ENCODE peak calls at places on chromosomes 3 and 15, in six cellular contexts. R, E, D, C, B and M are unnamed samples.

GRCh38 chr3:169659858-169660614 is 3.5 kb downstream of the MECOM start:
- DNase-seq in E (no peak), C (no peak), R (no peak), D (no peak), B (no peak), M (no peak)

GRCh38 chr3:147299656-147300055 is 106.7 kb downstream of the ZIC4 start:
- DNase-seq in E (peak; percentile 34), R (no peak), B (no peak), D (no peak), C (no peak), M (no peak)

GRCh38 chr3:148227534-148227933 is 470.2 kb upstream of the AGTR1 start:
- DNase-seq in D (no peak), R (no peak), E (no peak), C (no peak), B (no peak), M (peak; percentile 62)

GRCh38 chr3:100090669-100091005 is 23.7 kb downstream of the FILIP1L start:
- DNase-seq in R (no peak), D (no peak), C (no peak), B (no peak), E (no peak), M (no peak)

GRCh38 chr3:93988283-93988682 is 8.3 kb downstream of the ARL13B start:
- DNase-seq in C (peak; percentile 26), R (no peak), E (no peak), D (no peak), B (no peak), M (no peak)

GRCh38 chr3:172752651-172753050 is 2.1 kb downstream of the ECT2 start:
- DNase-seq in E (no peak), D (no peak), B (no peak), R (peak; percentile 9), C (no peak), M (no peak)

GRCh38 chr15:68379759-68380290 is 52.1 kb downstream of the ITGA11 start:
- DNase-seq in B (no peak), D (peak; percentile 16), R (peak; percentile 22), C (peak; percentile 58), E (no peak), M (no peak)

GRCh38 chr3:79139395-79140060 is 628.3 kb downstream of the ROBO1 start:
- DNase-seq in C (peak; percentile 33), D (no peak), E (no peak), B (no peak), R (no peak), M (no peak)

GRCh38 chr3:66298591-66298990 is 77.8 kb downstream of the SLC25A26 start:
- DNase-seq in C (no peak), B (no peak), D (no peak), R (peak; percentile 34), E (no peak), M (no peak)

GRCh38 chr15:70569718-70570231 is 193.6 kb downstream of the UACA start:
- DNase-seq in R (no peak), C (peak; percentile 31), D (no peak), E (no peak), B (no peak), M (peak; percentile 23)

GRCh38 chr3:34001022-34001421 is 202.6 kb downstream of the PDCD6IP start:
- DNase-seq in E (no peak), C (no peak), B (no peak), D (no peak), R (no peak), M (no peak)

GRCh38 chr3:16932877-16933276 is 48.1 kb downstream of the PLCL2 start:
- DNase-seq in B (no peak), E (no peak), D (no peak), C (no peak), R (no peak), M (no peak)

GRCh38 chr3:182810574-182811268 is 17.4 kb downstream of the ATP11B start:
- DNase-seq in C (no peak), D (no peak), B (no peak), E (no peak), R (no peak), M (peak; percentile 41)

GRCh38 chr15:53833134-53833624 is 73.7 kb upstream of the WDR72 start:
- DNase-seq in D (no peak), R (no peak), E (no peak), C (no peak), B (peak; percentile 17), M (no peak)

GRCh38 chr3:108293858-108294257 is 2.5 kb upstream of the HHLA2 start:
- DNase-seq in R (no peak), B (no peak), E (no peak), C (no peak), D (no peak), M (no peak)

GRCh38 chr3:25585361-25586166 is 79.1 kb downstream of the TOP2B start:
- DNase-seq in C (no peak), E (no peak), R (no peak), B (no peak), D (peak; percentile 57), M (peak; percentile 45)

GRCh38 chr3:189249987-189250386 is 78.2 kb downstream of the TPRG1 start:
- DNase-seq in B (no peak), R (no peak), D (no peak), C (no peak), E (no peak), M (no peak)

GRCh38 chr15:82106671-82107070 is 60.9 kb upstream of the MEX3B start:
- DNase-seq in D (no peak), E (no peak), B (no peak), R (no peak), C (no peak), M (peak; percentile 59)

GRCh38 chr15:29601811-29602210 is 220.5 kb downstream of the TJP1 start:
- DNase-seq in R (no peak), B (no peak), C (no peak), E (no peak), D (no peak), M (no peak)

GRCh38 chr3:121768452-121768851 is 18.9 kb upstream of the GOLGB1 start:
- DNase-seq in R (peak; percentile 10), B (no peak), C (no peak), D (no peak), E (no peak), M (no peak)

GRCh38 chr3:56962200-56962599 is 98.3 kb upstream of the SPATA12 start:
- DNase-seq in E (no peak), C (no peak), R (peak; percentile 41), D (no peak), B (no peak), M (peak; percentile 48)

GRCh38 chr15:99343836-99344551 is 92.7 kb downstream of the LRRC28 start:
- DNase-seq in R (peak; percentile 18), B (peak; percentile 34), D (no peak), C (peak; percentile 26), E (no peak), M (no peak)

GRCh38 chr3:64321747-64322146 is 96.5 kb upstream of the PRICKLE2 start:
- DNase-seq in D (no peak), E (no peak), B (no peak), C (peak; percentile 73), R (no peak), M (peak; percentile 85)

GRCh38 chr15:100932676-100933348 is 13.7 kb downstream of the LRRK1 start:
- DNase-seq in D (no peak), C (no peak), E (no peak), B (no peak), R (peak; percentile 53), M (no peak)

GRCh38 chr3:73072634-73073033 is 11.2 kb downstream of the EBLN2 start:
- DNase-seq in R (no peak), E (no peak), C (no peak), B (no peak), D (no peak), M (no peak)

GRCh38 chr3:34268032-34268760 is 469.8 kb downstream of the PDCD6IP start:
- DNase-seq in D (no peak), E (no peak), R (no peak), C (no peak), B (no peak), M (peak; percentile 24)

GRCh38 chr3:106860182-106860581 is 517.1 kb upstream of the CCDC54 start:
- DNase-seq in C (no peak), R (no peak), D (no peak), E (no peak), B (no peak), M (peak; percentile 59)

GRCh38 chr15:72382146-72382545 is 6.3 kb upstream of the HEXA start:
- DNase-seq in C (peak; percentile 17), E (no peak), R (peak; percentile 14), B (no peak), D (no peak), M (no peak)

GRCh38 chr3:70308760-70309159 is 3.7 kb downstream of the MDFIC2 start:
- DNase-seq in R (no peak), E (no peak), D (no peak), C (peak; percentile 0), B (no peak), M (peak; percentile 13)
- TF ChIP-seq CTCF in R (peak; percentile 23), E (peak; percentile 16), D (no peak), C (no peak), B (no peak), M (peak; percentile 34)

DNA sequence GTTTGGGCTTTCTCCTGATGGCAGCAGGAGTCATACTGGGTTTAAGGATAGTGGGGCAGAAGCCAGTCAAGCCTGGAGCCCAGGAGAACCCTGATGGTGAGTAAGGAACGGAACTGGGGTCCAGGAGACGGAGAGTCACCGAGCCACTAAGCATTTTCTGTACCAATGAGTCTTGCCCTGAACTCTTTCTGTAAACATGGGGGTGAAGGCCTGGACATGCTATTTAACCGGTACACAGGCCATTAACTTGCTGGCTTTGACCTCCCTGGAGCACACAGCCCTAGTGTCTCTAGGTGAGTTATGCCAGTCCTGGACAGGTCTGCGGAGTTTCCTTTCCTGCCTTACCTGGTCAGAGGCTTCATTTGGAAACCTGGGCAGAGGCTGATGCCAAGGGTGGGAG is 3.9 kb downstream of the SLC6A6 start:
- DNase-seq in D (no peak), C (no peak), R (no peak), B (no peak), E (no peak), M (no peak)
- H3K4me3 ChIP-seq in D (no peak overlapping the region), C (no peak overlapping the region), R (peak overlapping the region; percentile 96), B (peak overlapping the region; percentile 86), E (peak overlapping the region; percentile 99), M (no peak overlapping the region)

DNA sequence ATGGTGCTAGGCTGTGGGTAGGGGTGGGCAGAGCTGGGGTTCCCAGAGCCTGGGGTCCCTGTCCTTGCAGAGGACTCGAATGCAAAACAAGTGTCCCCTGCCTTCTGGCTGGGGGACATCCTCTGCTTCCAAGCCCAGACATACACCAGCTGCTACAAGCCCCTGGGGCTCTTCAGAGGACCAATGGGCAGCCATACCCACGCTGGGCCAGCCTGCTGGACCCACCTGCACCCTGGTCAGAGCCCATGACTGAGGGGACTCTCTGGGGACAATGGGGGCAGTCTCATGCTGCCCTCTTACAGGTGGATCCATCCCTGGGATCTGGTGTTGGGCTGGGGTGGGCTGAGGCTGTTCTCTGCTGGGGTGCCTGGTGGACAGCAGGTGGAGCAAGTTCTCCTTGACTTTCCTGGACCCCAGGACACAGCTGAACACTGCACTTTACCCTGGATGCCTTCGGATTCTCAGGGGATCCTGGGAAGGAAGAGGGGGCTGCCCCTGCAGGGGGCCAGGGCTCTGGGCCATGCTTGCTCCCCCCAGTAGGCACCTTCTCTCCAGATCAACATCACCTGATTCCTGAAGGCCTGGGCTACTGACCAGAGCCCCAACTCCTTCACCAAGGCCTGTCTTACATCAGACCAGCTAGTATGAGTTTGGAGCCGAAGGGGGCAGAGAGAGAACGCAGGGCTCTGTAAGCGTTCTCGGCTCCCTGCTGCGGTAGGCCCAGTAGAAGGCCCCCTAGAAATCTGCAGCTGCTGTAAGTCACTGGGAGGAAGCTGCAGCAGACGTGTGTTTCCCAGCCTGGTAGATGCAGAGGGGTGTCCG is 7.2 kb upstream of the COMMD4 start:
- DNase-seq in D (no peak), B (no peak), C (no peak), R (no peak), E (no peak), M (no peak)
- TF ChIP-seq CTCF in D (no peak), B (no peak), C (no peak), R (peak; percentile 8), E (no peak), M (no peak)

GRCh38 chr3:154428369-154429206 is 1.4 kb downstream of the GPR149 start:
- DNase-seq in R (no peak), B (no peak), D (no peak), C (no peak), E (no peak), M (peak; percentile 8)
- H3K4me3 ChIP-seq in R (no peak overlapping the region), B (peak overlapping the region; percentile 33), D (peak overlapping the region; percentile 15), C (no peak overlapping the region), E (no peak overlapping the region), M (no peak overlapping the region)